ENCODE peak calls at places on chromosome 10, in ten cellular contexts. X, G, D, A, V, Z, I, C, J and L are unnamed samples.

GRCh38 chr10:51696251-51696650 is 3.1 kb downstream of the CSTF2T start:
- DNase-seq in X (no peak), G (no peak), D (no peak), A (no peak), V (no peak), Z (no peak), I (no peak), C (no peak), J (no peak), L (no peak)

GRCh38 chr10:133258818-133259602 is 17.7 kb downstream of the ADAM8 start:
- DNase-seq in X (peak; percentile 99), G (no peak), D (no peak), A (no peak), V (peak; percentile 70), Z (peak; percentile 98), I (no peak), C (no peak), J (no peak), L (peak; percentile 64)

GRCh38 chr10:26215923-26216576 is 524 bp upstream of the GAD2 start:
- DNase-seq in X (no peak), G (peak; percentile 56), D (peak; percentile 86), A (no peak), V (no peak), Z (no peak), I (no peak), C (peak; percentile 21), J (no peak), L (no peak)

GRCh38 chr10:29141761-29142160 is 147.1 kb upstream of the LYZL1 start:
- DNase-seq in X (no peak), G (no peak), D (no peak), A (no peak), V (no peak), Z (no peak), I (no peak), C (no peak), J (no peak), L (no peak)

GRCh38 chr10:17599089-17599488 is 18.1 kb downstream of the HACD1 start:
- DNase-seq in X (peak; percentile 67), G (peak; percentile 0), D (peak; percentile 60), A (no peak), V (no peak), Z (peak; percentile 9), I (no peak), C (peak; percentile 34), J (no peak), L (no peak)

GRCh38 chr10:73810735-73811465 is 498 bp downstream of the NDST2 start:
- DNase-seq in X (no peak), G (no peak), D (no peak), A (no peak), V (peak; percentile 55), Z (no peak), I (no peak), C (peak; percentile 30), J (no peak), L (no peak)

GRCh38 chr10:116274141-116274861 is 1.3 kb upstream of the GFRA1 start:
- DNase-seq in X (peak; percentile 33), G (no peak), D (peak; percentile 64), A (no peak), V (no peak), Z (peak; percentile 64), I (no peak), C (peak; percentile 96), J (no peak), L (no peak)

GRCh38 chr10:100470367-100470766 is 7.6 kb downstream of the WNT8B start:
- DNase-seq in X (no peak), G (no peak), D (no peak), A (no peak), V (no peak), Z (no peak), I (no peak), C (no peak), J (no peak), L (no peak)

GRCh38 chr10:99234067-99234738 is 1.4 kb downstream of the HPSE2 start:
- DNase-seq in X (peak; percentile 69), G (no peak), D (no peak), A (no peak), V (peak; percentile 9), Z (no peak), I (no peak), C (peak; percentile 20), J (no peak), L (no peak)

GRCh38 chr10:10792681-10793080 is 225.0 kb upstream of the CELF2 start:
- DNase-seq in X (peak; percentile 70), G (no peak), D (no peak), A (no peak), V (no peak), Z (peak; percentile 75), I (no peak), C (peak; percentile 86), J (no peak), L (no peak)

GRCh38 chr10:100502926-100503480 is 16.7 kb downstream of the SEC31B start:
- DNase-seq in X (no peak), G (no peak), D (no peak), A (no peak), V (no peak), Z (peak; percentile 59), I (no peak), C (no peak), J (no peak), L (no peak)

GRCh38 chr10:49082767-49083166 is 32.6 kb downstream of the VSTM4 start:
- DNase-seq in X (no peak), G (no peak), D (no peak), A (no peak), V (no peak), Z (no peak), I (no peak), C (no peak), J (peak; percentile 17), L (no peak)

GRCh38 chr10:71059059-71059818 is 153.1 kb upstream of the UNC5B start:
- DNase-seq in X (no peak), G (no peak), D (no peak), A (no peak), V (no peak), Z (no peak), I (no peak), C (no peak), J (no peak), L (no peak)

GRCh38 chr10:88233870-88234269 is 349.2 kb downstream of the RNLS start:
- DNase-seq in X (no peak), G (no peak), D (no peak), A (no peak), V (no peak), Z (no peak), I (no peak), C (peak; percentile 29), J (no peak), L (no peak)

GRCh38 chr10:117138838-117139580 is 939 bp upstream of the VAX1 start:
- DNase-seq in X (no peak), G (no peak), D (peak; percentile 81), A (no peak), V (no peak), Z (no peak), I (no peak), C (peak; percentile 27), J (peak; percentile 14), L (no peak)

GRCh38 chr10:14056545-14057332 is 274.0 kb downstream of the FRMD4A start:
- DNase-seq in X (peak; percentile 76), G (no peak), D (peak; percentile 16), A (no peak), V (no peak), Z (peak; percentile 48), I (no peak), C (peak; percentile 51), J (no peak), L (no peak)